ENCODE peak calls at places on chromosomes 7 and 10, in four cellular contexts. O is HepG2, L is K562, B is GM12878. E is an unnamed sample.

GRCh38 chr10:43913676-43914235 is 265.1 kb upstream of the ZNF32 start:
- DNase-seq in O (no peak), L (no peak), B (no peak), E (no peak)

GRCh38 chr10:23469596-23470237 is 30.8 kb downstream of the OTUD1 start:
- DNase-seq in O (no peak), L (no peak), B (no peak), E (no peak)

GRCh38 chr10:112914288-112914952 is 35.6 kb upstream of the TCF7L2 start:
- DNase-seq in O (no peak), L (no peak), B (no peak), E (no peak)

GRCh38 chr10:99872367-99873162 is 90.1 kb downstream of the ABCC2 start:
- DNase-seq in O (peak; percentile 58), L (no peak), B (no peak), E (no peak)

GRCh38 chr10:74092372-74092771 is 58.3 kb downstream of the AP3M1 start:
- DNase-seq in O (no peak), L (no peak), B (no peak), E (no peak)

GRCh38 chr10:105658696-105659095 is 1017.6 kb downstream of the SORCS3 start:
- DNase-seq in O (no peak), L (no peak), B (no peak), E (no peak)

GRCh38 chr7:134741901-134742635 is 37.4 kb upstream of the CALD1 start:
- DNase-seq in O (no peak), L (no peak), B (no peak), E (no peak)

GRCh38 chr10:117240105-117240729 is 697 bp upstream of the SLC18A2 start:
- DNase-seq in O (no peak), L (no peak), B (no peak), E (no peak)

GRCh38 chr10:132737390-132738048 is 48.4 kb downstream of the NKX6-2 start:
- DNase-seq in O (no peak), L (no peak), B (no peak), E (no peak)

GRCh38 chr7:149220534-149220933 is 18.9 kb upstream of the ZNF212 start:
- DNase-seq in O (no peak), L (no peak), B (no peak), E (no peak)

GRCh38 chr10:58943234-58943633 is 233.2 kb upstream of the PHYHIPL start:
- DNase-seq in O (no peak), L (no peak), B (no peak), E (no peak)

GRCh38 chr7:53383131-53383530 is 347.7 kb downstream of the POM121L12 start:
- DNase-seq in O (no peak), L (no peak), B (no peak), E (no peak)

GRCh38 chr10:80443531-80443974 is 10.6 kb upstream of the TSPAN14 start:
- DNase-seq in O (peak; percentile 41), L (peak; percentile 69), B (no peak), E (no peak)

GRCh38 chr7:33627741-33628140 is 277.6 kb upstream of the BMPER start:
- DNase-seq in O (no peak), L (no peak), B (no peak), E (no peak)

GRCh38 chr10:91843083-91843482 is 44.9 kb downstream of the TNKS2 start:
- DNase-seq in O (no peak), L (no peak), B (no peak), E (no peak)
- TF ChIP-seq FOXK2 in O (no peak), L (no peak), B (no peak), E (no peak)

GRCh38 chr10:34249634-34250033 is 565.5 kb downstream of the PARD3 start:
- DNase-seq in O (peak; percentile 34), L (no peak), B (no peak), E (peak; percentile 7)
- TF ChIP-seq FOXK2 in O (no peak), L (no peak), B (no peak), E (no peak)

GRCh38 chr10:111076191-111076681 is 593 bp upstream of the ADRA2A start:
- DNase-seq in O (no peak), L (peak; percentile 29), B (no peak), E (peak; percentile 91)

GRCh38 chr10:111078505-111079185 is 1.8 kb downstream of the ADRA2A start:
- DNase-seq in O (no peak), L (no peak), B (no peak), E (no peak)

GRCh38 chr10:111076682-111077661 is at the start of gene ADRA2A:
- DNase-seq in O (no peak), L (no peak), B (no peak), E (peak; percentile 81)

GRCh38 chr10:111079241-111079760 is 2.5 kb downstream of the ADRA2A start:
- DNase-seq in O (no peak), L (no peak), B (no peak), E (peak; percentile 4)

GRCh38 chr10:111077715-111078504 is 1.1 kb downstream of the ADRA2A start:
- DNase-seq in O (no peak), L (no peak), B (no peak), E (peak; percentile 3)
- TF ChIP-seq FOXK2 in O (no peak), L (no peak), B (no peak), E (no peak)

GRCh38 chr7:143354965-143355364 is 7.5 kb downstream of the FAM131B start:
- DNase-seq in O (no peak), L (no peak), B (no peak), E (no peak)

GRCh38 chr7:143354376-143354775 is 8.1 kb downstream of the FAM131B start:
- DNase-seq in O (no peak), L (no peak), B (no peak), E (no peak)

GRCh38 chr7:143355450-143356385 is 6.8 kb downstream of the FAM131B start:
- DNase-seq in O (no peak), L (peak; percentile 38), B (no peak), E (no peak)

GRCh38 chr7:143358626-143359025 is 3.9 kb downstream of the FAM131B start:
- DNase-seq in O (no peak), L (no peak), B (no peak), E (no peak)

DNA sequence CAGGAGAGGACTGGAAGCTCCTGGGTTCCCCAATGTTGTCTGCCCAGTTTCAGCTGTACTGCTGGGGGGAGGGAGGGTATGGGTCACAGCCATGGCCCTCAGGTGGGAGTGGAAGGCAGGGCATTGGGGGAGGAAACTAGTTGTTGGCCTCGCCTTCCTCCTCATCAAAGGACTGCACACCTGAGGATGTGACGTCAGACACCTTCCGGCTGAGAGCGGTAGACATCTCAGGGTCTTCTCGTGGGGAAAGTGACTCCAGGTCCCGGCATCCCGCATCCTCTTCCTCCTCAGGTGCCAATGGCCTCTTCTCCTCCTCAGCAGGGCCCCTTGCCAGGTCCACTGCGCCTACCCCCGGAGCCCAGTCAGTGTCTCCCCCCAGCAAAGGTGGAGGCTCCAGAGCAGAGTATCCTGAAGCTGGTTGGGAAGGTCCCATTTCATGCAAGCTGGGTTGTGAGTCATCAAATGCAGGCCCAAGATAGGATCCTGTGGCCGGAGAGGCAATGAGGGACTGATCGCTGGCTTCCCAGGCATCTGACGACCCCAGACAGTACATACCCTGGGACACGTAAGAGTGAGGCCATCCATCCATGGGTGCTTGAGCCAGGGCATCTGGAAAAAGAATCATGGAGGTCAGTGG is 6.0 kb downstream of the FAM131B start:
- DNase-seq in O (no peak), L (no peak), B (no peak), E (no peak)
- TF ChIP-seq FOXK2 in O (no peak), L (no peak), B (no peak), E (no peak)

DNA sequence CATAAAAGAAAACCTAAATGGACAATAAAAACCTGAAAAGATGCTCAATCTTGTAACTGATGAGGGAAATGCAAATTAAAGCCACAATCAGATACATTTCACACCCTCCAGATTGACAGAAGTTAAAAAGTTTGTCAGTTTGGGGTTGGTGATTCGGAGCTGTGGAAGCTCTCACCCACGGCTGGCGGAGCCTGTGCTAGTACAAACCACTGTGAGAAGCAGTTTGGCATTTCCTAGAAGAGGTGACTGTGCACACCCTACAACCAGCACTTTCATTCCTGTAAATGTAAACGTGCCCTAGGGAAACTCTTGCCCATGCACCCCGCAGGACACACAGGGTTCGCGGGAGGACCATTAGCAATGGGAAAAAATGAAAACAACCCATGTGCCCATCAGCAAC is 114.1 kb downstream of the BMS1 start:
- DNase-seq in O (no peak), L (no peak), B (no peak), E (no peak)
- TF ChIP-seq FOXK2 in O (no peak), L (no peak), B (no peak), E (no peak)

E was measured in HEK293T.